ENCODE peak calls at places on chromosomes 5 and 9, in four cellular contexts. V is mucosa of descending colon, X is GM12878, H is AG04449. R is an unnamed sample.

GRCh38 chr5:57651127-57651526 is 168.5 kb upstream of the ACTBL2 start:
- DNase-seq in V (no peak), X (no peak), H (no peak), R (no peak)

GRCh38 chr9:2623046-2623865 is 1.7 kb downstream of the VLDLR start:
- DNase-seq in V (peak), X (no peak), H (no peak), R (peak)

GRCh38 chr5:153276151-153276550 is 214.3 kb upstream of the GRIA1 start:
- DNase-seq in V (peak), X (no peak), H (no peak), R (peak)

GRCh38 chr9:82062245-82062644 is 73.7 kb downstream of the SPATA31D1 start:
- DNase-seq in V (no peak), X (no peak), H (no peak), R (no peak)

GRCh38 chr5:180352116-180352975 is 790 bp downstream of the GFPT2 start:
- DNase-seq in V (no peak), X (no peak), H (no peak), R (peak)

GRCh38 chr5:59367791-59368394 is 525.6 kb downstream of the PDE4D start:
- DNase-seq in V (peak), X (no peak), H (peak), R (peak)

GRCh38 chr5:41637424-41637823 is 127.0 kb upstream of the PLCXD3 start:
- DNase-seq in V (no peak), X (no peak), H (no peak), R (no peak)

GRCh38 chr9:13140843-13141592 is 138.5 kb downstream of the MPDZ start:
- DNase-seq in V (no peak), X (no peak), H (no peak), R (peak)

GRCh38 chr9:134226221-134226930 is 62.0 kb upstream of the RNU6ATAC start:
- DNase-seq in V (peak), X (no peak), H (peak), R (peak)

GRCh38 chr5:96219580-96220281 is 213.3 kb downstream of the PCSK1 start:
- DNase-seq in V (no peak), X (no peak), H (no peak), R (peak)

GRCh38 chr5:176440932-176441706 is 7.1 kb upstream of the FAF2 start:
- DNase-seq in V (no peak), X (no peak), H (no peak), R (no peak)

GRCh38 chr5:179336126-179336870 is 9.0 kb downstream of the ADAMTS2 start:
- DNase-seq in V (no peak), X (no peak), H (no peak), R (no peak)

GRCh38 chr9:12739014-12739413 is 35.8 kb upstream of the LURAP1L start:
- DNase-seq in V (no peak), X (no peak), H (peak), R (peak)

GRCh38 chr5:109239501-109239900 is 170.3 kb downstream of the PJA2 start:
- DNase-seq in V (no peak), X (no peak), H (no peak), R (no peak)

GRCh38 chr5:132498152-132498551 is 7.6 kb upstream of the IRF1 start:
- DNase-seq in V (peak), X (no peak), H (no peak), R (peak)

GRCh38 chr5:168931638-168932345 is 352.6 kb upstream of the PANK3 start:
- DNase-seq in V (no peak), X (no peak), H (peak), R (peak)

GRCh38 chr5:664343-664993 is 28.7 kb downstream of the TPPP start:
- DNase-seq in V (peak), X (no peak), H (no peak), R (no peak)

GRCh38 chr5:71623221-71623794 is 36.2 kb downstream of the MCCC2 start:
- DNase-seq in V (no peak), X (no peak), H (no peak), R (no peak)

GRCh38 chr9:108636023-108636422 is 219.8 kb downstream of the ACTL7B start:
- DNase-seq in V (no peak), X (no peak), H (no peak), R (no peak)

GRCh38 chr9:83981126-83981871 is 694 bp downstream of the RMI1 start:
- DNase-seq in V (peak), X (no peak), H (no peak), R (peak)

GRCh38 chr9:125960631-125961030 is 213.5 kb downstream of the PBX3 start:
- DNase-seq in V (no peak), X (no peak), H (no peak), R (no peak)

GRCh38 chr5:39024005-39024404 is 50.2 kb downstream of the RICTOR start:
- DNase-seq in V (no peak), X (no peak), H (no peak), R (no peak)

GRCh38 chr9:72363226-72363625 is 1.8 kb downstream of the ZFAND5 start:
- DNase-seq in V (no peak), X (no peak), H (no peak), R (no peak)

GRCh38 chr5:55634204-55634785 is 77.8 kb downstream of the SLC38A9 start:
- DNase-seq in V (no peak), X (no peak), H (peak), R (peak)

GRCh38 chr9:107999011-107999410 is 509.4 kb upstream of the KLF4 start:
- DNase-seq in V (no peak), X (no peak), H (no peak), R (no peak)

GRCh38 chr9:133973111-133973790 is 18.9 kb downstream of the VAV2 start:
- DNase-seq in V (peak), X (no peak), H (no peak), R (no peak)

GRCh38 chr9:110099236-110099741 is 108.7 kb downstream of the C9orf152 start:
- DNase-seq in V (no peak), X (no peak), H (no peak), R (peak)

GRCh38 chr5:179732918-179733763 is 519 bp downstream of the MAML1 start:
- DNase-seq in V (peak), X (no peak), H (no peak), R (peak)

GRCh38 chr5:172274951-172275753 is 8.4 kb downstream of the UBTD2 start:
- DNase-seq in V (no peak), X (peak), H (no peak), R (no peak)

GRCh38 chr9:36903541-36904435 is 130.3 kb downstream of the PAX5 start:
- DNase-seq in V (peak), X (peak), H (no peak), R (peak)

GRCh38 chr5:124059200-124059599 is 547.2 kb downstream of the CSNK1G3 start:
- DNase-seq in V (no peak), X (no peak), H (no peak), R (no peak)

GRCh38 chr9:131255731-131256197 is 20.5 kb downstream of the FAM78A start:
- DNase-seq in V (no peak), X (no peak), H (no peak), R (no peak)

GRCh38 chr5:67182406-67182805 is 14.2 kb downstream of the CD180 start:
- DNase-seq in V (no peak), X (no peak), H (peak), R (peak)

GRCh38 chr5:83589786-83590185 is 118.2 kb downstream of the VCAN start:
- DNase-seq in V (no peak), X (no peak), H (no peak), R (no peak)

GRCh38 chr9:120294003-120294402 is 286.0 kb downstream of the CDK5RAP2 start:
- DNase-seq in V (no peak), X (no peak), H (no peak), R (no peak)

GRCh38 chr5:130425405-130425804 is 521.1 kb downstream of the CHSY3 start:
- DNase-seq in V (no peak), X (no peak), H (no peak), R (no peak)

GRCh38 chr5:7745882-7746735 is 104.8 kb downstream of the CFAP90 start:
- DNase-seq in V (peak), X (no peak), H (peak), R (peak)

GRCh38 chr9:35107337-35108290 is 4.7 kb upstream of the STOML2 start:
- DNase-seq in V (no peak), X (no peak), H (no peak), R (no peak)

GRCh38 chr5:134503937-134504437 is 21.5 kb upstream of the JADE2 start:
- DNase-seq in V (peak), X (no peak), H (no peak), R (peak)
- H3K4me3 ChIP-seq in V (no peak), X (no peak), H (no peak), R (no peak)

GRCh38 chr9:129884220-129885017 is 49.2 kb downstream of the USP20 start:
- DNase-seq in V (peak), X (peak), H (no peak), R (peak)

GRCh38 chr9:129886226-129887174 is 51.2 kb downstream of the USP20 start:
- DNase-seq in V (no peak), X (peak), H (no peak), R (no peak)

GRCh38 chr9:129885018-129885669 is 49.9 kb downstream of the USP20 start:
- DNase-seq in V (peak), X (peak), H (no peak), R (no peak)

GRCh38 chr9:129887210-129888084 is 52.2 kb downstream of the USP20 start:
- DNase-seq in V (no peak), X (peak), H (no peak), R (peak)

DNA sequence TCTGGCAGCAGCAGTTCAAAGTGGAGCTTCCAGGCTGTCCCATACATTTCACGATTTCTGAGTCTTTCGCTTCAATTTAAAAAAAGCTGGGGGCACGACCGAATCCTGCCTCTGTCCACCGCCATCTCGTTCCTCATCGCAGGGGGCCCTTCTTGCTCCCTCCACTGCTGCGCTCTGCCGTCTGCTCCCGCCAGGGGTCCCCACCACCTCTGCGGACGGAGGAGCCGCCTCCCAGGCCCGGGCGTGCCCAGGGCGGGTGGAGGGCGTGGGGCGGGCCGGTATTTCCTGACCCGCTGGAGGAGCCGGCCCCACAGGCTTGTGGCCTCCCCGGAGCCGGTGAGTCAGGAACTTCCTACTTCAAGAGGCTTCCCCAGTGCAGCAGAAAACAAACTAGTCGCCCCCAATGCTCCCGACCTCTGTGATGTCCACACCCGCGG is 50.4 kb downstream of the USP20 start:
- DNase-seq in V (peak), X (peak), H (peak), R (peak)
- H3K4me3 ChIP-seq in V (peak), X (peak), H (peak), R (peak)

GRCh38 chr9:74499770-74500583 is 2.8 kb downstream of the RORB start:
- DNase-seq in V (no peak), X (no peak), H (no peak), R (no peak)

GRCh38 chr9:74500584-74500924 is 3.4 kb downstream of the RORB start:
- DNase-seq in V (no peak), X (no peak), H (no peak), R (no peak)

GRCh38 chr9:74498616-74499095 is 1.5 kb downstream of the RORB start:
- DNase-seq in V (no peak), X (no peak), H (no peak), R (no peak)

GRCh38 chr9:74497750-74498615 is 848 bp downstream of the RORB start:
- DNase-seq in V (peak), X (no peak), H (no peak), R (peak)

DNA sequence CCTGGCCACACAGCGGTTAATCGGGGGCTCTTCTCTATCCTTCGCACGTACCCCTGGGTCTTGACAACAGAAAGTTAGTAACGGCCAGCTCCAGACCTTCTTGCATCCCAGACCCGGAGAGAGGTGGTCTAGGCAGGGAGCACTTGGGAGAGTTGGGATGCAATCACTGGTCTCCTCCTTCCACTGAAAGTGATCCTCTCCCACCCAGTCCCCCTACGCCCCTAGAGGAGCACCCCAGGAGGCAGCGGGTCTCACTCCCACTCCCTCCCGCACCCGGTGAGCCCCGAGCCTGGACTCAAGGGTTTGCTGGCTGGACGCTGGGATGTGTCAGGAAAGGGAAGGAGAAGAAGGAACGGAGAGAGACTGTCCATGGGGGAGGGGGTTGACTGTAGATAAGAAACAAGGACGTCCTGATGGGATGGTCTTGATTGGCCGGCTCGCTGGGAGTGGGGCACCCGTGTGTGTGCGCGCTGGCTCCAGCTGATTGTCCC is 2.0 kb downstream of the RORB start:
- DNase-seq in V (no peak), X (no peak), H (no peak), R (no peak)
- H3K4me3 ChIP-seq in V (no peak), X (no peak), H (no peak), R (no peak)

GRCh38 chr5:91639744-91640143 is 256.6 kb upstream of the ARRDC3 start:
- DNase-seq in V (no peak), X (no peak), H (no peak), R (no peak)

GRCh38 chr5:91641730-91642350 is 258.7 kb upstream of the ARRDC3 start:
- DNase-seq in V (no peak), X (no peak), H (no peak), R (peak)

GRCh38 chr5:91645347-91645746 is 262.2 kb upstream of the ARRDC3 start:
- DNase-seq in V (no peak), X (no peak), H (no peak), R (no peak)

GRCh38 chr5:91642592-91642991 is 259.5 kb upstream of the ARRDC3 start:
- DNase-seq in V (no peak), X (no peak), H (no peak), R (no peak)

GRCh38 chr5:91643796-91644195 is 260.7 kb upstream of the ARRDC3 start:
- DNase-seq in V (no peak), X (no peak), H (no peak), R (no peak)
- H3K4me3 ChIP-seq in V (no peak), X (no peak), H (no peak), R (no peak)

R was measured in AG10803.